ENCODE peak calls at places on chromosomes 5 and 9, in five cellular contexts. W is astrocyte of the spinal cord, F is kidney epithelial cell, Y is AG04450, M is breast epithelium. Q is an unnamed sample.

GRCh38 chr5:126961702-126962101 is 68.7 kb downstream of the MARCHF3 start:
- DNase-seq in M (no peak), W (no peak), F (no peak), Y (no peak), Q (no peak)

GRCh38 chr5:73451218-73452130 is 2.9 kb upstream of the FOXD1 start:
- DNase-seq in W (peak), M (peak), Y (no peak), F (no peak), Q (no peak)

GRCh38 chr5:38453506-38453905 is 102.9 kb downstream of the LIFR start:
- DNase-seq in M (no peak), F (no peak), W (peak), Y (no peak), Q (no peak)

GRCh38 chr9:5561828-5562488 is 51.6 kb downstream of the PDCD1LG2 start:
- DNase-seq in F (no peak), M (no peak), W (no peak), Y (no peak), Q (no peak)

GRCh38 chr5:52993367-52993766 is 4.2 kb downstream of the ITGA2 start:
- DNase-seq in W (no peak), F (no peak), M (no peak), Y (no peak), Q (no peak)

GRCh38 chr5:40503438-40503837 is 176.3 kb upstream of the PTGER4 start:
- DNase-seq in Y (no peak), F (no peak), M (no peak), W (no peak), Q (no peak)

GRCh38 chr9:124355032-124355940 is 60.0 kb downstream of the PSMB7 start:
- DNase-seq in Y (no peak), W (no peak), M (no peak), F (no peak), Q (no peak)

GRCh38 chr5:138454121-138454520 is 11.2 kb upstream of the EGR1 start:
- DNase-seq in M (no peak), Y (no peak), F (no peak), W (no peak), Q (no peak)

GRCh38 chr9:89474939-89475338 is 23.0 kb downstream of the SEMA4D start:
- DNase-seq in F (no peak), Y (no peak), W (no peak), M (no peak), Q (no peak)

GRCh38 chr5:41754857-41755256 is 115.4 kb downstream of the OXCT1 start:
- DNase-seq in M (no peak), F (no peak), Y (no peak), W (no peak), Q (no peak)
- TF ChIP-seq CTCF in M (no peak), F (no peak), Y (no peak), W (no peak), Q (peak)

GRCh38 chr9:129549139-129549538 is 71.8 kb downstream of the C9orf50 start:
- DNase-seq in Y (no peak), M (no peak), F (no peak), W (no peak), Q (no peak)
- H3K4me3 ChIP-seq in Y (no peak), M (peak), F (no peak), W (peak), Q (no peak)

GRCh38 chr9:36093384-36093783 is 43.1 kb upstream of the GLIPR2 start:
- DNase-seq in Y (no peak), W (no peak), M (no peak), F (no peak), Q (no peak)
- TF ChIP-seq CTCF in Y (no peak), W (no peak), M (no peak), F (no peak), Q (no peak)

DNA sequence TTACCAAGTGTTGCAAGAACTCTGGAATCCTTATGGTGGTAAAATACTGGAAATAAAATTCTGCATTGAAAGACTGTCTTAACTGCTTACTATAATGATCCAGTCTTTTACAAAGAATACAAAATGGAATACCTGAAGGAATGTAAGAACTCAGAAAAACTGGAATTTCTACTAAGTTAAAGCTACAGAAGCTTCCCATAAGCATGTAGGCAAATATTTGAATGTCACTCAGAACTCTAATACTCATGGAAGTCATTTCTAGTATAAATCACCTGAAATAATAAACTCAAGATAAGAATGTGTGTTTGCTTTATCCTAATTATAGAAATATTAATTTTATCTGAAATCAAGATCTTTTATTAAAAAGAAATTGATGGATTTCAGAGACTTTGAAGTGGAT is 54.9 kb downstream of the FEM1C start:
- DNase-seq in Y (no peak), F (no peak), W (no peak), M (no peak), Q (no peak)
- H3K4me3 ChIP-seq in Y (no peak), F (no peak), W (no peak), M (no peak), Q (no peak)

DNA sequence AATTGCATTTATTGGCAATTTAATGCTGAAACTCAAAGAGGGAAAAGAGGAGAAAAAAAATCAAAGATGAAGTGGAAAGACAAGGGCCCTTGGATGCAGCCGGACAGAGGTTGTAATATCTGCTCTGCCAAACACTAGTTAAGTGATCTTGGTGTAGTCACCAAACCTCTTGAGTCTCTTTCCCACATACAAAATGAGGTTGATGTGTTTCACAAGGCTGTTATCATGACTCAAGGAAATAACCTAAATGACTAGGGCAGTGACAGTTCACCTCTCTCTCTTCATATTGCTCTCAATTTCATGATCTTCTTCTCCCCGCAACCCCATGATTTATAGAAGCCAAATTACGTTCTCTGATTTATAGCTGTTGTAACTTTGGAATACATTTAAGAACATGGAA is 44.9 kb downstream of the PIK3R1 start:
- DNase-seq in Y (no peak), W (no peak), M (no peak), F (no peak), Q (no peak)
- TF ChIP-seq CTCF in Y (no peak), W (no peak), M (no peak), F (no peak), Q (no peak)

GRCh38 chr5:12883395-12883794 is 979.1 kb upstream of the CTNND2 start:
- DNase-seq in F (no peak), Y (no peak), M (no peak), W (no peak), Q (no peak)
- H3K4me3 ChIP-seq in F (no peak), Y (no peak), M (no peak), W (no peak), Q (no peak)

DNA sequence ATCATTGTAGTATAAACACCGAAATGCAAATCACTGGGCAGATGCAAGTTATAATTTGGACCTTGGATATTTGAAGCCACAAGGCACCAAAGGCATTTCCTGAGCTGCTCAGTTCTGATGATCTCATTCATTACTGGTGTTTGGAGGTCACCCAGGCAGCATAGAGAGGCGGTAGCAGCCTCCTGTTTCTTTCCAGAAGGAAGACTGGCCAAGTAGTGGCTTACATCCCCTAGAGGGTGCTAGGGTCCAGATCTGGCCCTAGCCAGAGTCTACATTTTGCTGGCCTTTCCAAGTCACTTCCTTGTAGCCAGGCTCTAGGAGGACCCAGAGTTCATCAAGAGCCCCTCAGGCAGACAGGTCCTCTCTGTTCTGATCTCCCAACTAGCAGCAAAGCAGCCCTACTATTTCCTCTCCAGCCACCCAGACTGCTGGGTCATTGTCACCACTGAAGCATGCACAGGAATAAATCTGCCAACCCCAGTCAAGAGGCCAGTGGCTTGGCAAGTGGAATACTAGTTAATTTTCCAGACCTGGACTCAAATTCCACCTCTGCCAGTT is 33.4 kb upstream of the TTC1 start:
- DNase-seq in W (peak), F (peak), Y (peak), M (no peak), Q (peak)
- TF ChIP-seq CTCF in W (peak), F (peak), Y (peak), M (no peak), Q (peak)

GRCh38 chr9:136470792-136471469 is 11.9 kb downstream of the SEC16A start:
- DNase-seq in W (no peak), M (no peak), Y (no peak), F (no peak), Q (no peak)

GRCh38 chr9:136465500-136466154 is 17.2 kb downstream of the SEC16A start:
- DNase-seq in Y (no peak), M (no peak), F (no peak), W (no peak), Q (no peak)

GRCh38 chr9:136466155-136466541 is 16.7 kb downstream of the SEC16A start:
- DNase-seq in F (no peak), W (no peak), M (no peak), Y (no peak), Q (no peak)

GRCh38 chr9:136470356-136470755 is 12.5 kb downstream of the SEC16A start:
- DNase-seq in W (no peak), Y (no peak), F (no peak), M (no peak), Q (no peak)

GRCh38 chr9:136467766-136468165 is 15.1 kb downstream of the SEC16A start:
- DNase-seq in M (no peak), W (no peak), F (no peak), Y (no peak), Q (no peak)
- H3K4me3 ChIP-seq in M (no peak), W (no peak), F (no peak), Y (no peak), Q (no peak)

GRCh38 chr5:168055141-168055680 is 236.2 kb upstream of the WWC1 start:
- DNase-seq in M (no peak), Y (no peak), F (no peak), W (no peak), Q (no peak)

GRCh38 chr5:168057905-168058304 is 233.5 kb upstream of the WWC1 start:
- DNase-seq in F (no peak), M (no peak), Y (no peak), W (no peak), Q (no peak)

GRCh38 chr5:168055982-168056381 is 235.5 kb upstream of the WWC1 start:
- DNase-seq in Y (no peak), F (no peak), W (no peak), M (no peak), Q (no peak)

GRCh38 chr5:168056499-168057182 is 234.8 kb upstream of the WWC1 start:
- DNase-seq in F (no peak), M (no peak), W (no peak), Y (no peak), Q (no peak)

GRCh38 chr5:168059111-168059510 is 232.3 kb upstream of the WWC1 start:
- DNase-seq in W (no peak), F (no peak), Y (no peak), M (no peak), Q (no peak)
- TF ChIP-seq CTCF in W (no peak), F (no peak), Y (no peak), M (no peak), Q (no peak)

DNA sequence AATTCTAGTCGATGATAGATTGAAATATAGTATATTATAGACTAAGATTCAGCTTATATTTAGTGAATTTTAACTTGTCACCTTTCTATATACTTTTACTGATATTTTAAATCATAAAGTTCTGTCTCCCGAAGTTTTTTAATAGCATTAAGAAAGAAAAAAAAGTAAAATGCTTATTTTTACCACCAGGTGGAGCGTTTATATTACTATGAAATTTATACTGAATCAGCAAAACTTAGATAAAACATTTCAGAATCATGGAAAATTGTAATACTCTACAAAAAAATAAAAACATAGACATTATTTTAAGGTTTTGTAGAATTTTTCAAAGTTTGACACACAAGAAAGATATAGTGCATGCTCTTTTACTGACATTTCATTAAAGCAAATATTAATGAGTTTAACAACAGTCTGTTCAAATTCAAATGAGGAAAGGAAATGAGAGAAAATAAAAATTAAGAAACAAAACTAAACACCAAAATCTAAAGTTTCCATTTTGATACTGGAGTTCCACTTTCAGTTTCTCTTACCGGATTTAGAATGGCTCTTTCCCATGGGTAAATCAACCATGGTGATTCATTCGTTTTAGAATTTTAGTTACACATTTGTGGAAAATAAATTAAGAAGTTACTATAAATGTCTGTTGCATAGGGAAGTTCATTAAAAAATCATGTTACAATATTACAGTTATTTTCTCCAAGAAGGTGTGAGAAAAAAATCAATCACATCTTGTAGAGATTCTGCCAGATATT is 1035.3 kb downstream of the CDH12 start:
- DNase-seq in M (no peak), Y (no peak), W (peak), F (no peak), Q (no peak)
- H3K4me3 ChIP-seq in M (no peak), Y (no peak), W (no peak), F (no peak), Q (no peak)

Q was measured in epithelial cell of proximal tubule.